ENCODE peak calls at places on chromosomes 13 and 19, in four cellular contexts. F is AML-193; R is stimulated activated CD4-positive, alpha-beta T cell treated with anti-CD3 and anti-CD28 coated beads, Interleukin-2, amount 100 ng/mL, for 48 hours; Q is Caki2. Y is an unnamed sample.

GRCh38 chr19:45200614-45201013 is 22.0 kb downstream of the BLOC1S3 start:
- DNase-seq in F (no peak), R (no peak), Q (no peak), Y (no peak)

GRCh38 chr19:45816236-45817009 is 1.3 kb upstream of the RSPH6A start:
- DNase-seq in F (no peak), R (no peak), Q (no peak), Y (no peak)

GRCh38 chr19:10290876-10291553 is 1.3 kb downstream of the ICAM5 start:
- DNase-seq in R (peak), Q (peak), F (no peak), Y (no peak)

GRCh38 chr19:47274891-47275865 is 493 bp downstream of the INAFM1 start:
- DNase-seq in F (peak), R (no peak), Q (peak), Y (no peak)

GRCh38 chr13:49225358-49226042 is 5.4 kb downstream of the MLNR start:
- DNase-seq in Q (no peak), F (peak), R (no peak), Y (no peak)

GRCh38 chr13:23161176-23161825 is 19.5 kb upstream of the SGCG start:
- DNase-seq in F (no peak), Q (no peak), R (no peak), Y (no peak)

GRCh38 chr13:39561971-39562370 is 41.0 kb downstream of the LHFPL6 start:
- DNase-seq in F (no peak), R (no peak), Q (no peak), Y (no peak)

GRCh38 chr13:42063105-42063504 is 14.7 kb downstream of the DGKH start:
- DNase-seq in F (no peak), R (no peak), Q (no peak), Y (no peak)

GRCh38 chr19:10767726-10768125 is 49.8 kb downstream of the DNM2 start:
- DNase-seq in R (no peak), F (no peak), Q (no peak), Y (no peak)

GRCh38 chr19:1082165-1082927 is 12.8 kb downstream of the POLR2E start:
- DNase-seq in F (no peak), Q (peak), R (peak), Y (no peak)